ENCODE peak calls at places on chromosomes 3 and 15, in six cellular contexts. S, Y, T, N, U and V are unnamed samples.

GRCh38 chr3:64612082-64612860 is 75.5 kb downstream of the ADAMTS9 start:
- DNase-seq in S (no peak), Y (no peak), T (peak; percentile 94), N (no peak), U (no peak), V (no peak)

GRCh38 chr3:38713121-38713520 is 63.6 kb upstream of the SCN5A start:
- DNase-seq in S (no peak), Y (no peak), T (no peak), N (no peak), U (no peak), V (no peak)

GRCh38 chr15:98518823-98519561 is 129.3 kb upstream of the IGF1R start:
- DNase-seq in S (peak; percentile 28), Y (no peak), T (peak; percentile 52), N (no peak), U (no peak), V (peak; percentile 49)

GRCh38 chr3:173902401-173902800 is 504.9 kb downstream of the NLGN1 start:
- DNase-seq in S (no peak), Y (no peak), T (no peak), N (no peak), U (no peak), V (no peak)

GRCh38 chr3:120496278-120496975 is 45.6 kb upstream of the FSTL1 start:
- DNase-seq in S (no peak), Y (no peak), T (no peak), N (no peak), U (no peak), V (no peak)

GRCh38 chr15:101578443-101578894 is 73.7 kb downstream of the TM2D3 start:
- DNase-seq in S (no peak), Y (no peak), T (peak; percentile 2), N (no peak), U (no peak), V (peak; percentile 13)

GRCh38 chr15:68389936-68390790 is 41.8 kb downstream of the ITGA11 start:
- DNase-seq in S (no peak), Y (no peak), T (peak; percentile 73), N (no peak), U (peak; percentile 39), V (no peak)

GRCh38 chr15:65804252-65804931 is 12.3 kb upstream of the DENND4A start:
- DNase-seq in S (no peak), Y (no peak), T (peak; percentile 93), N (no peak), U (no peak), V (no peak)

GRCh38 chr15:89647191-89647851 is 7.9 kb downstream of the KIF7 start:
- DNase-seq in S (peak; percentile 41), Y (no peak), T (no peak), N (peak; percentile 78), U (peak; percentile 81), V (peak; percentile 87)